ENCODE peak calls at places on chromosomes 6 and 20, in nine cellular contexts. J is heart right ventricle, V is upper lobe of left lung, E is GM13976, G is epithelial cell of esophagus, Z is hepatocyte, X is B cell, L is MM.1S, S is upper lobe of right lung. C is an unnamed sample.
A peak's percentile ranks its signal among the peaks of the same experiment; 100 is the strongest.

GRCh38 chr20:62716198-62716940 is 7.7 kb downstream of the NTSR1 start:
- DNase-seq in X (no peak), J (no peak), G (no peak), S (no peak), E (no peak), L (no peak), V (peak; percentile 60), Z (no peak), C (no peak)

GRCh38 chr6:6880745-6881437 is 226.9 kb upstream of the RREB1 start:
- DNase-seq in E (no peak), V (no peak), Z (no peak), S (no peak), J (no peak), L (no peak), X (no peak), G (no peak), C (no peak)

GRCh38 chr20:62590301-62591121 is 51.8 kb upstream of the SLCO4A1 start:
- DNase-seq in G (peak; percentile 60), V (peak; percentile 63), X (no peak), L (no peak), E (no peak), S (no peak), J (no peak), Z (no peak), C (no peak)

GRCh38 chr6:35181933-35182612 is 31.7 kb upstream of the SCUBE3 start:
- DNase-seq in S (peak; percentile 76), G (peak; percentile 76), J (no peak), V (peak; percentile 84), X (no peak), L (no peak), Z (peak; percentile 65), E (no peak), C (peak; percentile 30)

GRCh38 chr20:48673485-48673884 is 154.3 kb downstream of the PREX1 start:
- DNase-seq in J (no peak), Z (no peak), S (no peak), G (no peak), X (no peak), E (no peak), L (no peak), V (no peak), C (no peak)

GRCh38 chr6:43972915-43973304 is 154.3 kb downstream of the MRPL14 start:
- DNase-seq in S (peak; percentile 85), L (no peak), J (peak; percentile 79), V (no peak), G (peak; percentile 76), Z (peak; percentile 78), E (no peak), X (no peak), C (no peak)

GRCh38 chr20:20740595-20740994 is 28.2 kb upstream of the RALGAPA2 start:
- DNase-seq in Z (no peak), X (no peak), L (no peak), V (no peak), E (no peak), J (no peak), S (no peak), G (no peak), C (no peak)

GRCh38 chr20:48791014-48791413 is 36.8 kb downstream of the PREX1 start:
- DNase-seq in E (no peak), S (no peak), Z (no peak), X (peak; percentile 28), J (no peak), V (no peak), G (no peak), L (no peak), C (no peak)

GRCh38 chr6:44297063-44298038 is 15.8 kb downstream of the AARS2 start:
- DNase-seq in Z (peak; percentile 70), S (no peak), J (no peak), G (peak; percentile 54), X (peak; percentile 59), E (peak; percentile 71), V (peak; percentile 90), L (no peak), C (no peak)

GRCh38 chr6:107509506-107509905 is 19.6 kb downstream of the SOBP start:
- DNase-seq in J (no peak), G (peak; percentile 23), Z (no peak), X (no peak), S (no peak), L (no peak), V (no peak), E (no peak), C (no peak)

GRCh38 chr6:50655848-50656453 is 57.4 kb upstream of the TFAP2D start:
- DNase-seq in L (peak; percentile 47), E (peak; percentile 5), X (no peak), Z (peak; percentile 20), S (no peak), V (no peak), G (peak; percentile 36), J (no peak), C (peak; percentile 13)

GRCh38 chr20:3282271-3283221 is 43.6 kb upstream of the SLC4A11 start:
- DNase-seq in J (no peak), E (no peak), S (no peak), V (no peak), L (no peak), X (no peak), Z (no peak), G (no peak), C (no peak)

GRCh38 chr6:135060076-135060475 is 5.5 kb upstream of the HBS1L start:
- DNase-seq in G (no peak), L (no peak), X (no peak), V (no peak), E (no peak), J (no peak), Z (no peak), S (no peak), C (no peak)

GRCh38 chr20:14334306-14334930 is 3.0 kb downstream of the FLRT3 start:
- DNase-seq in V (no peak), S (no peak), J (no peak), L (peak; percentile 62), X (peak; percentile 2), E (no peak), G (peak; percentile 69), Z (peak; percentile 86), C (no peak)
- TF ChIP-seq CTCF in V (no peak), S (peak; percentile 36), J (peak; percentile 20), L (peak; percentile 40), X (no peak), E (no peak), G (peak; percentile 62), Z (peak; percentile 78), C (no peak)

DNA sequence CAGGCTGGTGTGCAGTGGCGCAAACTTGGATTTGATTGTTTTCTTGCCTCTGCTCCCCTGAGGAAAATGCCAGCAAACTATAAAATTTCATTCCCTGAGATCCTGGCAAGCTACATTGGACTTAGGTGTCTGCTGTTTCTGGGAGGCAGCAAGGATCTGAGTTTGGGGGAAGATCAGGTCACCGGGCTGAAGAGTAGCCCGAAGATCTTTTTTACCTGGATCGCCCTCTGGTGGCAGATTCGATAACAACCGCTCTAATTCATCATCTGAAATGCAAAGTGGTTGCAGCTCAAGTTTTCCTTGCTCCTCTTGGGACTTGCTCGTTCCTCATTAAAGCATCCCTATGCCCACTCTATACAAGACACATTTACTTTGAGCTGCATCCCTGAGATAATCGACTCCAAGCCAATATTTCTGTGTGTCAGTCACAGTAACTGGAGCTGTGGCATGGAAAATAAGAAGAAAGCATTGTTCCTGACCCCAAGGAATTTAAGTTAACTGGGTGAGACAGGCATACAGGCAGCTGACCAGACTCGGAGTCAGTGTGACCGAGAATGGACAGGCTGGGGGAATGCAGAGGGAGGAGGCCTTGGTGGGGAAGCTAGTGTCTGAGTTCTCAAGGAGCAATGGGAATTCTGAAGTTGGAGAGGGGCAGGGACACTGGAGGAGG is 131.8 kb upstream of the PROKR2 start:
- DNase-seq in V (no peak), L (peak; percentile 41), G (peak; percentile 52), X (peak; percentile 49), E (peak; percentile 66), Z (peak; percentile 71), S (no peak), J (peak; percentile 39), C (peak; percentile 77)
- TF ChIP-seq CTCF in V (peak; percentile 48), L (peak; percentile 67), G (peak; percentile 77), X (peak; percentile 84), E (peak; percentile 62), Z (peak; percentile 64), S (peak; percentile 66), J (peak; percentile 71), C (peak; percentile 47)

GRCh38 chr6:3977875-3978711 is 100.8 kb downstream of the FAM217A start:
- DNase-seq in L (peak; percentile 86), G (peak; percentile 63), Z (peak; percentile 73), E (peak; percentile 50), J (peak; percentile 24), V (no peak), X (peak; percentile 59), S (no peak), C (peak; percentile 32)
- TF ChIP-seq CTCF in L (peak; percentile 65), G (peak; percentile 80), Z (peak; percentile 65), E (peak; percentile 34), J (peak; percentile 68), V (peak; percentile 37), X (peak; percentile 70), S (peak; percentile 64), C (peak; percentile 53)

DNA sequence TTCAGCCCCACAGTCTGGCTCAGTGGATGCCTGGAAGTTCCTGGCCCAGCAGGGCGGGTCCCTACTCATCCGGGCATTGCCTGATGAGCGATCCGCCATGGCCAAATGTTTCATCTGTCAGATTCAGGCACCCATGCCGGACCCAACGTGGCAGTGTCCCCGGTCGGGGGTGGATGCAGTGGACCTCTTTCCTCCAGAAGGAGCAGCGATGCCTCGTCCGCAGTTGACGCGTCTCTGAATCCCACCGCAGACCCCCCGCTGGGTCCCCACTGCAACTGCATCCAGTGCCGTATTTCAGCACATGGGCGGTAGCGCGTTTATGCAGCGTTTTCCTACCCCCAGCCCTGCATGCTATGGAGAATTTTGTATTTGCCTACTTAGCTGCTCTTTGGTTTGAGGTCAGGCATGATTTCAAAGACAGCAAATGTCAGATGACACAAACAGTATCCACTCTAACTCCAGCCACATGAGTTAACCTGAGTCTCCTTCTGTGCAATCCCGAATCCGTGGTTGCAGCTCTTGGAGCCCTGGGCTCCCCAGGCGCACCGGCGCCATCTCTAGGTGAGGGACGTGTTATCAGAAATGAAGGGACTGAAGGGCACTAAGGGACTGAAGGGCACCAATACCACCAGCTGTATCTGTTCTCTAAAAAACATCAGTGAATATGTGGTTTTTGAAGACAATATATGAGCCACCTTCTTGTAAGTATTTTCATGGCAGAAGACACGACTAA is 72.6 kb upstream of the THBS2 start:
- DNase-seq in J (no peak), X (no peak), G (peak; percentile 61), L (no peak), Z (peak; percentile 47), S (no peak), V (peak; percentile 65), E (no peak), C (no peak)
- TF ChIP-seq CTCF in J (peak; percentile 10), X (no peak), G (peak; percentile 64), L (no peak), Z (peak; percentile 27), S (no peak), V (no peak), E (no peak), C (no peak)

DNA sequence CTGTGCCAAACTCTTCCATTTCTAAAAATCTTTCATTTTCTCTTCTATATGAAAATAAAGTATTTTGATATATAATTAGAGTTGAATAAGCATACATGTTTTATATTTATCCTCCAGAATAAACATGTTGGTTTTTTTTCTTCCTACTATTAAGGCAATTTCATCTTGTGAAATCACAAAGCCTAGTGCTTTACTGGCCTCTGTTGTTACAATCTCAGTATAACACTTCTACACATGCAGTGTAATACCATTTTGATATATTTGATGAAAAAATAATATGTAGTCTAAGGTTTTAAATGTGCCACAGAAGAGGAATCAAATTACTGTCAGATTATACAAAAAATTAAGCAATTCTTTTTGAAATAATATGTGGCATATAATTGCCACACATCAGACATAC is 225.3 kb upstream of the MANEA start:
- DNase-seq in J (no peak), G (peak; percentile 33), X (no peak), Z (no peak), V (no peak), E (no peak), L (no peak), S (no peak), C (no peak)
- TF ChIP-seq CTCF in J (no peak), G (peak; percentile 27), X (no peak), Z (peak; percentile 19), V (no peak), E (no peak), L (peak; percentile 8), S (no peak), C (no peak)

GRCh38 chr6:100665041-100665380 is 200.3 kb upstream of the SIM1 start:
- DNase-seq in L (peak; percentile 87), Z (no peak), V (no peak), G (no peak), E (peak; percentile 15), J (no peak), X (no peak), S (no peak), C (peak; percentile 37)
- TF ChIP-seq CTCF in L (no peak), Z (no peak), V (no peak), G (no peak), E (no peak), J (no peak), X (no peak), S (no peak), C (no peak)

C was measured in GM20000.